ENCODE peak calls at places on chromosomes 6 and 20, in four cellular contexts. J, U, V and E are unnamed samples.

GRCh38 chr6:107488875-107489635 is 862 bp upstream of the SOBP start:
- DNase-seq in J (peak; percentile 44), U (no peak), V (no peak), E (peak; percentile 29)

GRCh38 chr6:117906905-117907599 is at the start of gene SLC35F1:
- DNase-seq in J (peak; percentile 5), U (no peak), V (no peak), E (peak; percentile 21)

GRCh38 chr6:41638801-41639555 is 710 bp downstream of the MDFI start:
- DNase-seq in J (no peak), U (no peak), V (no peak), E (no peak)

GRCh38 chr6:167855825-167856425 is 29.2 kb downstream of the AFDN start:
- DNase-seq in J (peak; percentile 96), U (no peak), V (no peak), E (peak; percentile 82)

GRCh38 chr6:161279677-161280365 is 6.0 kb upstream of the AGPAT4 start:
- DNase-seq in J (no peak), U (no peak), V (no peak), E (no peak)

GRCh38 chr6:149216459-149216858 is 101.1 kb upstream of the TAB2 start:
- DNase-seq in J (no peak), U (no peak), V (no peak), E (no peak)

GRCh38 chr20:15146948-15147347 is 809.5 kb upstream of the FLRT3 start:
- DNase-seq in J (no peak), U (no peak), V (no peak), E (no peak)

GRCh38 chr20:17898548-17898994 is 70.0 kb downstream of the SNX5 start:
- DNase-seq in J (peak; percentile 80), U (no peak), V (no peak), E (peak; percentile 46)

GRCh38 chr6:137080711-137081110 is 35.9 kb upstream of the IL20RA start:
- DNase-seq in J (no peak), U (no peak), V (no peak), E (no peak)

GRCh38 chr20:48691523-48691922 is 136.3 kb downstream of the PREX1 start:
- DNase-seq in J (no peak), U (no peak), V (no peak), E (no peak)

GRCh38 chr6:111918825-111919224 is 45.6 kb upstream of the FYN start:
- DNase-seq in J (no peak), U (no peak), V (no peak), E (no peak)

GRCh38 chr6:43086022-43086658 is 10.0 kb downstream of the PTK7 start:
- DNase-seq in J (no peak), U (peak; percentile 47), V (no peak), E (no peak)

GRCh38 chr6:118712955-118713354 is 61.6 kb upstream of the CEP85L start:
- DNase-seq in J (no peak), U (no peak), V (no peak), E (no peak)

GRCh38 chr6:166417285-166417691 is 34.5 kb upstream of the MPC1 start:
- DNase-seq in J (no peak), U (no peak), V (no peak), E (no peak)

GRCh38 chr6:166258854-166259276 is 49.3 kb downstream of the PRR18 start:
- DNase-seq in J (no peak), U (no peak), V (no peak), E (peak; percentile 58)

GRCh38 chr20:23178806-23179205 is 92.7 kb upstream of the CD93 start:
- DNase-seq in J (no peak), U (no peak), V (no peak), E (peak; percentile 65)

GRCh38 chr6:136031982-136032381 is 180.5 kb downstream of the PDE7B start:
- DNase-seq in J (peak; percentile 15), U (no peak), V (no peak), E (peak; percentile 19)

GRCh38 chr6:50791900-50792508 is 26.7 kb upstream of the TFAP2B start:
- DNase-seq in J (peak; percentile 61), U (no peak), V (no peak), E (peak; percentile 60)

GRCh38 chr20:45649312-45649863 is 18.3 kb upstream of the WFDC9 start:
- DNase-seq in J (no peak), U (no peak), V (no peak), E (no peak)

GRCh38 chr6:48087448-48087847 is 23.5 kb downstream of the PTCHD4 start:
- DNase-seq in J (no peak), U (no peak), V (no peak), E (no peak)

GRCh38 chr6:155310596-155310995 is 3.7 kb downstream of the TFB1M start:
- DNase-seq in J (no peak), U (no peak), V (no peak), E (no peak)

GRCh38 chr6:41942045-41942851 is 640 bp upstream of the CCND3 start:
- DNase-seq in J (no peak), U (no peak), V (no peak), E (no peak)

GRCh38 chr6:138491020-138491419 is 8.3 kb downstream of the NHSL1 start:
- DNase-seq in J (no peak), U (no peak), V (no peak), E (no peak)

GRCh38 chr20:12056836-12057235 is 139.1 kb downstream of the BTBD3 start:
- DNase-seq in J (no peak), U (no peak), V (no peak), E (no peak)

GRCh38 chr6:121688974-121689373 is 253.5 kb downstream of the GJA1 start:
- DNase-seq in J (no peak), U (no peak), V (no peak), E (no peak)

GRCh38 chr6:134047673-134048072 is 4.8 kb downstream of the SLC2A12 start:
- DNase-seq in J (no peak), U (no peak), V (no peak), E (no peak)

GRCh38 chr6:131811510-131811909 is 3.7 kb downstream of the ENPP1 start:
- DNase-seq in J (no peak), U (no peak), V (no peak), E (no peak)

GRCh38 chr20:46415773-46416172 is 9.4 kb upstream of the ELMO2 start:
- DNase-seq in J (no peak), U (no peak), V (no peak), E (no peak)

GRCh38 chr20:38450412-38450975 is 15.4 kb upstream of the SNHG17 start:
- DNase-seq in J (no peak), U (no peak), V (no peak), E (no peak)

GRCh38 chr20:38458314-38458713 is 14.3 kb upstream of the RALGAPB start:
- DNase-seq in J (no peak), U (no peak), V (no peak), E (no peak)

GRCh38 chr20:38452880-38453624 is 17.9 kb upstream of the SNHG17 start:
- DNase-seq in J (no peak), U (no peak), V (no peak), E (peak; percentile 85)

GRCh38 chr20:38454556-38455473 is 17.8 kb upstream of the RALGAPB start:
- DNase-seq in J (no peak), U (no peak), V (no peak), E (no peak)

GRCh38 chr20:38453941-38454340 is 18.7 kb upstream of the RALGAPB start:
- DNase-seq in J (no peak), U (peak; percentile 57), V (no peak), E (no peak)
- TF ChIP-seq CBX5 in J (no peak), U (no peak), V (no peak), E (no peak)

GRCh38 chr6:21189721-21190120 is 403.8 kb upstream of the SOX4 start:
- DNase-seq in J (no peak), U (no peak), V (no peak), E (no peak)

GRCh38 chr6:21187485-21187884 is 406.1 kb upstream of the SOX4 start:
- DNase-seq in J (no peak), U (no peak), V (no peak), E (no peak)

GRCh38 chr6:21190701-21191588 is 402.6 kb upstream of the SOX4 start:
- DNase-seq in J (no peak), U (no peak), V (no peak), E (no peak)

GRCh38 chr6:21186479-21187055 is 407.0 kb upstream of the SOX4 start:
- DNase-seq in J (no peak), U (no peak), V (no peak), E (no peak)

DNA sequence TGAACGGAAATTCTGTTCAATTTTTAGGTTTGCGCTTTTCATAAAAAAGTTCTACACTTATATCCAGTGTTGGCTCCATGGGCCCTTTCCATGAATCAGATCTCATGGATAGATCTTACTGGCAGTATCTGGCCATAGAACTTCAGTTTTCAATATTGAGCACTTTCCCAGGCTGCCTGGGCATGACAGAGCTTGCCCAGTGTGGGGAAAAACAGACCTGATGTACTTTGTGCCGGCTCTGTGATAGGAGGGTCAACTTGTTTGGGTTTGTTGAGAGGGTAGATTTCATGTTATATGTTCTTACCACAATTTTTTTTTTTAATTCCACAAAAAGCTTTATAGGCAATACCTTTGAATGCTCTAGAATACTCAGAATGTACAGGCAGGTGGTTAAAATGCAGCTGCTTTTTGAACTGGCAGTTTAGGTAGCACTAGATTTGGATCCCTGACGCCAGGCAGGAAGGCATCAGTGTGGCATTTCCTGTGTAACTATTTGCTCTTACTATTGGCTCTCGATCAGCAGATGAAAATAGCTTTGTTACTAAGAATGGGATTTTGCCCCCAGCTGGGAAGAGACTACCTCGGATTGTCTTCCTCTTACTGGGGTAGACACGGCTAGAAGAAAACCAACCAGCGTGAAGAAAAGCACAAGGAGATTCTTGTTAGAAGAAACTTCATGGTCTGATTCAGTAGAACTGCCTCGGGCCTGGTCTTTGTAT is 404.9 kb upstream of the SOX4 start:
- DNase-seq in J (peak; percentile 24), U (peak; percentile 82), V (no peak), E (no peak)
- TF ChIP-seq CBX5 in J (no peak), U (no peak), V (no peak), E (no peak)

GRCh38 chr20:57161478-57162194 is 104.8 kb downstream of the BMP7 start:
- DNase-seq in J (no peak), U (no peak), V (no peak), E (no peak)
- TF ChIP-seq CBX5 in J (no peak), U (no peak), V (no peak), E (no peak)

DNA sequence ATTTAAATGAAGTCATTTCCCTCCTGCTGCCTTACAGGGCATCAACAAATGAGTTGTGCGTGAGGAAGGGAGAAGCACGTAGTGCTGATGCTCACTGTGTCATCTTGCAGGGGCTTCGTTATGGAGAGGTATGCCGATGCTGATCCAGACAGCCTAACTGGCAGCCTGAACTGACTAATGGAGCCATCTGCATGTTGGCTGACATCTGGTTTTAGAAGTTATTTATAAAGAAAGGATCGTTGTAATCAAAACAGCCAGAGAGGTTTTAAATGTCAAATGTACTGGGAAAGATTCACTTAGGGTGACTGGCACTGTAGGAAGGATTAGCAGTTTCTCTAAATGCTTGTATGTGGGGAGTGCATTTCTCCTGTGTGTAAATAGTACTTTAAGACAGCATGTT is 54.6 kb downstream of the FARS2 start:
- DNase-seq in J (no peak), U (no peak), V (no peak), E (no peak)
- TF ChIP-seq CBX5 in J (no peak), U (no peak), V (no peak), E (no peak)

GRCh38 chr6:33877982-33878381 is 74.2 kb upstream of the MLN start:
- DNase-seq in J (no peak), U (no peak), V (no peak), E (no peak)

GRCh38 chr6:33880746-33881145 is 76.9 kb upstream of the MLN start:
- DNase-seq in J (no peak), U (no peak), V (no peak), E (no peak)

GRCh38 chr6:33882154-33882553 is 78.4 kb upstream of the MLN start:
- DNase-seq in J (no peak), U (no peak), V (no peak), E (no peak)

GRCh38 chr6:33878541-33878940 is 74.7 kb upstream of the MLN start:
- DNase-seq in J (no peak), U (no peak), V (no peak), E (no peak)

GRCh38 chr6:33880104-33880678 is 76.4 kb upstream of the MLN start:
- DNase-seq in J (no peak), U (no peak), V (no peak), E (no peak)
- TF ChIP-seq CBX5 in J (no peak), U (no peak), V (no peak), E (no peak)